ENCODE peak calls at places on chromosomes 1 and 21, in four cellular contexts. U is fibroblast of lung, J is HCT116, T is PC-3. X is an unnamed sample.

GRCh38 chr1:237772014-237772413 is 118.7 kb downstream of the ZP4 start:
- DNase-seq in J (no peak), T (no peak), U (no peak), X (no peak)

GRCh38 chr1:29655945-29656866 is 419.9 kb downstream of the PTPRU start:
- DNase-seq in U (no peak), J (no peak), T (peak; percentile 42), X (no peak)

GRCh38 chr1:89821322-89822108 is 683 bp downstream of the LRRC8D start:
- DNase-seq in T (peak; percentile 29), J (no peak), U (peak; percentile 20), X (no peak)

GRCh38 chr1:154344977-154345837 is 19.9 kb downstream of the ATP8B2 start:
- DNase-seq in T (peak; percentile 67), J (no peak), U (peak; percentile 54), X (no peak)

GRCh38 chr1:6965062-6965913 is 180.0 kb downstream of the CAMTA1 start:
- DNase-seq in T (peak; percentile 2), J (no peak), U (no peak), X (no peak)

GRCh38 chr1:204151562-204152309 is at the start of gene ETNK2:
- DNase-seq in U (peak; percentile 37), T (peak; percentile 72), J (no peak), X (peak; percentile 23)

GRCh38 chr1:100350787-100351094 is 1.6 kb upstream of the CDC14A start:
- DNase-seq in U (no peak), T (no peak), J (no peak), X (no peak)

GRCh38 chr1:27872802-27873665 is 690 bp downstream of the THEMIS2 start:
- DNase-seq in T (no peak), J (no peak), U (peak; percentile 33), X (peak; percentile 14)

GRCh38 chr1:207805841-207806421 is 54.1 kb downstream of the CD46 start:
- DNase-seq in J (no peak), T (peak; percentile 94), U (peak; percentile 96), X (peak; percentile 95)

GRCh38 chr1:53111073-53111556 is 31.3 kb downstream of the SLC1A7 start:
- DNase-seq in J (no peak), U (no peak), T (peak; percentile 65), X (peak; percentile 45)

DNA sequence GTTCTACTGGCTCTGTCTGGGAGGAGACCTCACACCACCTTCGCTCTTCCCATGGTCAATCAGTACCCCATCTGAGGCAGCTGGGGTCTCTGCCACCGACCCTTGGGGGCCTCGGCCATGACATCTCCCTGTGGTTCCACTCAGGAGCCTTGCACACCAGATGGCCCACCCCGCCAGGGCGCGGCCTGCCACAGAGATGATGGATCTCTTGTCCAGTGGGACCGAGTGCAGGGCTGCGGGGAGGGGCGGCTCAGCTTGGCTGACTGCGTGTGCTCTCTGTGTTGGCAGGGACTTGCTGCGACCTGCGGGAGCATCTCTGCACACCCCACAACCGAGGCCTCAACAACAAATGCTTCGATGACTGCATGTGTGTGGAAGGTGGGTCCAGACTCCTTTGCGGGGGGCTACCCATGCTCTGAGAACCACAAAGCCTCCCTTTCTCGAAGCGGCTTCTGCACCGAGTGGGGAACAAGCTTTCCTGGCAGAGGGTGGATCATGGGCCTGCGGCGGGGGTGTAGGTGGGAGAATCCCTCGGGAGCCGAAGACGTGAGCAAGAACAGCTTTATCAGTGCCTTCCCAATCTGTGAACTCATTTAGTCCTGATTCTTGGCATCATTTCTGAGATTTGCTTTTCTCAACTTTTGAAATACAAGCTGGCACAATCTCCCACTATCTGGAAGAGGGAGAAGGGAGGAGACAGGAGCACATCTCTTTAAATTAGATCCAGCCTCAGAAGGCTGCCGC is 20.9 kb upstream of the AGTRAP start:
- DNase-seq in U (no peak), J (no peak), T (no peak), X (no peak)
- TF ChIP-seq EZH2 in U (no peak), J (no peak), T (no peak), X (no peak)

GRCh38 chr1:109274533-109275476 is 8.1 kb downstream of the PSRC1 start:
- DNase-seq in T (peak; percentile 95), J (peak; percentile 21), U (peak; percentile 69), X (peak; percentile 71)
- H3K9ac ChIP-seq in T (peak overlapping the region; percentile 81), J (peak overlapping the region; percentile 13), U (no peak overlapping the region), X (peak overlapping the region; percentile 51)

GRCh38 chr21:42617476-42617875 is 35.9 kb upstream of the PDE9A start:
- DNase-seq in T (no peak), U (no peak), J (no peak), X (no peak)
- TF ChIP-seq EZH2 in T (no peak), U (no peak), J (no peak), X (no peak)

GRCh38 chr1:42736571-42737200 is 3.4 kb downstream of the CLDN19 start:
- DNase-seq in U (no peak), T (no peak), J (no peak), X (no peak)

GRCh38 chr1:42736152-42736551 is 3.9 kb downstream of the CLDN19 start:
- DNase-seq in J (no peak), T (peak; percentile 43), U (peak; percentile 20), X (no peak)

GRCh38 chr1:42735056-42735455 is 5.0 kb downstream of the CLDN19 start:
- DNase-seq in J (no peak), U (no peak), T (no peak), X (no peak)

GRCh38 chr1:42734201-42735035 is 5.6 kb downstream of the CLDN19 start:
- DNase-seq in J (no peak), T (no peak), U (no peak), X (no peak)

GRCh38 chr1:42735477-42736105 is 4.4 kb downstream of the CLDN19 start:
- DNase-seq in J (no peak), T (no peak), U (no peak), X (no peak)
- H3K9ac ChIP-seq in J (no peak overlapping the region), T (no peak overlapping the region), U (no peak overlapping the region), X (no peak overlapping the region)

GRCh38 chr1:23473037-23473800 is 10.8 kb downstream of the ASAP3 start:
- DNase-seq in T (peak; percentile 50), U (peak; percentile 37), J (no peak), X (peak; percentile 54)
- TF ChIP-seq EZH2 in T (no peak), U (no peak), J (no peak), X (no peak)

GRCh38 chr1:229340496-229340895 is 2.4 kb downstream of the CCSAP start:
- DNase-seq in T (no peak), U (no peak), J (no peak), X (no peak)
- H3K9ac ChIP-seq in T (no peak overlapping the region), U (no peak overlapping the region), J (no peak overlapping the region), X (no peak overlapping the region)

DNA sequence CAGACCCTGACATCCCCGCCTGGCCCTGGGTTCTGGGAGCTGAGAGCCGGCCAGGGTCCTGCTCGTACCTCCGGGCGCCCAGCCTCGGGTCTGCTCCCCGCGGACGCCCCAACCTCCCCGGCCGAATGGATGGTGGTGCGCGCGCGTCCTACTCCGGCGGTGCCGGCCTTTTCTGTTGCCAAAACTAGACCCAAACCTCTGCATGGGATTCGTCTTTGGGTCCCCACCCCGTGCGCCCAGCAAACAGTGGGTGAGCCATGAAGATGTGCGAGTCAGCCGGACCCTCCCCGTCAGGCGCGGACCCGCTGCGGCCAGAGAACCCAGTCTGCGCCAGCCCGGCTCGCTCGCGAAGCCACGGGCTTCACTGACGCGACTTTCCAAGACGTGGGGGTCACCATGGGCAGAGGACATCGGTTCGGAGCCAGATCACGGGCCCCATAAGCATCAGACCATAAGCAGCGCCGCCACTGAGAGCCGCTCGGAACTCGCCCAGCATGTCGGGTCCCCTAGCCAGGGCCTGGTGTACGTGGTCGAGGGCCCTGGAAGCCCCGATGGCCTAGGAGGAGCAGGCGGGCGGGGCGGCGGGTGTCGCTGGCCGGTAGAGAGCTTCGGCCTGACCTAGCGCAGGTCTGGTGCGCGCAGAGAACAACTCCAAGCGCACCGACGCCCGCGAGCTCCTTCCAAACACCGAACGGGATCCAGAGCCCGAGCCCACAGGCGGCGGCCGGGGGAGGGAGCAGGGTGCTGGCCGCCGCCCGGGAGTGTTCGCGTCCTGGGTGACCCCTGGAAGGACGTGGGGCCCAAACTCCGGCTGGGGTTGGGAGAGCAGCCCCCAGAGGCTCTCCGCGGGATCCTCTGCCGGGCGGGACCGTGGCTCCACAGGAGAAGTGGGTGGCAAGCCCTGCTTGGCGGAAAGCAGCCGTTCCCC is 1.0 kb upstream of the TP73 start:
- DNase-seq in T (no peak), U (no peak), J (no peak), X (no peak)
- TF ChIP-seq EZH2 in T (peak; percentile 62), U (peak; percentile 94), J (no peak), X (peak; percentile 100)

DNA sequence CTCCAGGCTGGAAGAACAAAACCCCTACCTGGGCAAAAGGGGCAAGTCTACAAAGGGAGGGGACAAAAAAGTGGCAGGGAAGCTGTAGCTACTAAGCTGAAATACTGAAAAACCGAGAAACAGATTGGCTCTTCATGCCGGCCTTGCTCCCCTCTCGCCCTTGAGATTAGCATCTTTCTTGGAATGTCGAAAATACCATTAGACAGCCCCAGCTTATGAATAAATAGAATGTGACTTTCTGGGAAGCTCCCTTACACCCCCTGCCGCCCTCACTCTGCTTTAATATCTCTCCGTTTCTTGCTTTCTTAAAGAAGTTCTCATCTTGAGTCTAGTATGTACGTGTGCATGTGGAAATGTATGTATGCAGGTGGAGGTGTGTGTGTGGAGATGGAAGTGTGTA is 14.1 kb downstream of the TRAF3IP3 start:
- DNase-seq in T (no peak), J (no peak), U (no peak), X (peak; percentile 12)
- H3K9ac ChIP-seq in T (no peak overlapping the region), J (no peak overlapping the region), U (peak overlapping the region; percentile 8), X (peak overlapping the region; percentile 60)

DNA sequence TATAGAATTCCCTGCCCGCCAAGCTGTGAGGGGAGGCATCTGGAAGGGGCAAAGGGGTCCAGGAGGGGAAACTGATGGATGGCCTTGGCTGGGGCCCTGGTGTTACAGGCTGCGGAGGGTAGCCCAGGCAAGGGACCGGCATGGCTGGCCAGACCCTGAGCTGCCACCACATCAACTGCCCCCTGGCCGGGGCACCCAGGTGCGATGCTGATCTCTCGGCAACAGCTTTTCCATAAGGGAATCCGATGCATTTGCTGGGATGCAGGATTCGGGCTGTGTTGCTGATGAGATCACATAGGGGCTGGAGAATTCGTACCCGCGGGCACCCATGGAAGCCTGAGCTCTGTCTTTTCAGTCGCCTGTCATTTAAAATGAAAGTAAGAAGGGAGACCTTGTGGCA is 73.7 kb downstream of the PRDM16 start:
- DNase-seq in J (no peak), U (no peak), T (no peak), X (no peak)
- TF ChIP-seq EZH2 in J (no peak), U (no peak), T (no peak), X (no peak)

X was measured in astrocyte.